ENCODE peak calls at places on chromosomes 2 and 18, in seven cellular contexts. Q, N, L, J, A, F and O are unnamed samples. For H3K27me3, the result is how much of the 10 kb centered on the place peaks cover.

GRCh38 chr2:72124391-72124790 is 23.3 kb downstream of the CYP26B1 start:
- DNase-seq in Q (no peak), N (no peak), L (no peak), J (no peak), A (no peak), F (no peak), O (no peak)

GRCh38 chr18:57772387-57772799 is 30.7 kb downstream of the ATP8B1 start:
- DNase-seq in Q (no peak), N (no peak), L (no peak), J (peak), A (no peak), F (no peak), O (peak)

GRCh38 chr2:236613607-236614006 is 44.0 kb downstream of the ACKR3 start:
- DNase-seq in Q (no peak), N (no peak), L (no peak), J (no peak), A (no peak), F (no peak), O (no peak)

GRCh38 chr2:239929504-239929903 is 95.6 kb downstream of the NDUFA10 start:
- DNase-seq in Q (no peak), N (peak), L (no peak), J (no peak), A (no peak), F (peak), O (peak)

GRCh38 chr2:160752475-160753330 is 259.1 kb upstream of the RBMS1 start:
- DNase-seq in Q (peak), N (no peak), L (peak), J (no peak), A (no peak), F (no peak), O (no peak)

GRCh38 chr2:136143603-136144451 is 25.9 kb upstream of the CXCR4 start:
- DNase-seq in Q (no peak), N (no peak), L (no peak), J (no peak), A (no peak), F (no peak), O (no peak)

GRCh38 chr2:223054193-223054781 is 2.3 kb downstream of the KCNE4 start:
- DNase-seq in Q (peak), N (no peak), L (no peak), J (peak), A (peak), F (no peak), O (no peak)

GRCh38 chr18:39238951-39239350 is 1673.4 kb upstream of the CELF4 start:
- DNase-seq in Q (no peak), N (no peak), L (no peak), J (no peak), A (no peak), F (no peak), O (no peak)

GRCh38 chr2:113890253-113891235 is 655 bp downstream of the ACTR3 start:
- DNase-seq in Q (peak), N (peak), L (peak), J (peak), A (peak), F (peak), O (peak)

GRCh38 chr2:241068942-241069810 is 32.9 kb downstream of the MTERF4 start:
- DNase-seq in Q (no peak), N (no peak), L (no peak), J (no peak), A (no peak), F (no peak), O (no peak)

GRCh38 chr2:239660390-239661228 is 259.8 kb upstream of the HDAC4 start:
- DNase-seq in Q (no peak), N (peak), L (no peak), J (no peak), A (no peak), F (no peak), O (no peak)

GRCh38 chr2:24438106-24438505 is 52.9 kb upstream of the NCOA1 start:
- DNase-seq in Q (peak), N (no peak), L (no peak), J (no peak), A (no peak), F (no peak), O (no peak)

GRCh38 chr2:38771632-38772031 is 6.4 kb upstream of the GEMIN6 start:
- DNase-seq in Q (peak), N (no peak), L (no peak), J (no peak), A (no peak), F (no peak), O (peak)

GRCh38 chr2:237459741-237460174 is 27.3 kb upstream of the MLPH start:
- DNase-seq in Q (peak), N (no peak), L (peak), J (no peak), A (no peak), F (no peak), O (no peak)

GRCh38 chr2:20868377-20868776 is 45.5 kb upstream of the LDAH start:
- DNase-seq in Q (no peak), N (no peak), L (no peak), J (no peak), A (no peak), F (no peak), O (no peak)

GRCh38 chr18:23703057-23703986 is 14.1 kb downstream of the LAMA3 start:
- DNase-seq in Q (peak), N (no peak), L (peak), J (peak), A (no peak), F (no peak), O (no peak)

GRCh38 chr2:75064691-75065396 is 106.4 kb downstream of the POLE4 start:
- DNase-seq in Q (peak), N (peak), L (peak), J (peak), A (peak), F (peak), O (peak)

GRCh38 chr2:74020717-74021406 is 36.2 kb downstream of the TET3 start:
- DNase-seq in Q (no peak), N (no peak), L (no peak), J (no peak), A (peak), F (no peak), O (no peak)

GRCh38 chr2:222196159-222196558 is 102.6 kb downstream of the PAX3 start:
- DNase-seq in Q (no peak), N (no peak), L (peak), J (no peak), A (no peak), F (no peak), O (no peak)

GRCh38 chr2:55598056-55598795 is 19.2 kb downstream of the PPP4R3B start:
- DNase-seq in Q (peak), N (no peak), L (no peak), J (no peak), A (no peak), F (no peak), O (no peak)

GRCh38 chr2:171523969-171524401 is 1.7 kb downstream of the CYBRD1 start:
- DNase-seq in Q (peak), N (no peak), L (peak), J (peak), A (no peak), F (no peak), O (no peak)

GRCh38 chr2:227164745-227165350 is 424 bp downstream of the COL4A3 start:
- DNase-seq in Q (no peak), N (no peak), L (peak), J (peak), A (no peak), F (peak), O (peak)
- H3K27me3 ChIP-seq in Q (under half), N (under half), L (under half), J (half or more), A (under half), F (under half), O (under half)

DNA sequence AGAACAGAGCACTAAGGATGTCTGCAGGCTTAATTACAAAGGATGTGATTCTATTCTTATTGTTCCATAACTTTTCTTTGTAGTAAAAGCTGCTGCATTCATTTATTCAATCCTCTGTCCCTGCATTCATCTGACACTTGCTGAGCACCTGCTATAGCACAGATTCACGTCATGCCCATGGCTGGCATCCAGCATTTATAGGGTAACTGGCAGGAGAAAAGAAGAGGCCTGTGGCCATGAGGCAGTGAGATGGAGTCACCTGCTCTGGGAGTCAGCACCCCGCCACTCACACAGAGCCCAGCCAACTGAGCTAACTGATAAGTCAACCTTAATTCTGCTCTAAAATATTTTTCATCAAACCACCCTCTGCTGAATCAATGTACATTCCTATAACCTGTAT is 18.3 kb upstream of the CDC42EP3 start:
- DNase-seq in Q (peak), N (no peak), L (no peak), J (no peak), A (no peak), F (no peak), O (no peak)
- H3K27ac ChIP-seq in Q (peak), N (peak), L (peak), J (peak), A (peak), F (no peak), O (no peak)

DNA sequence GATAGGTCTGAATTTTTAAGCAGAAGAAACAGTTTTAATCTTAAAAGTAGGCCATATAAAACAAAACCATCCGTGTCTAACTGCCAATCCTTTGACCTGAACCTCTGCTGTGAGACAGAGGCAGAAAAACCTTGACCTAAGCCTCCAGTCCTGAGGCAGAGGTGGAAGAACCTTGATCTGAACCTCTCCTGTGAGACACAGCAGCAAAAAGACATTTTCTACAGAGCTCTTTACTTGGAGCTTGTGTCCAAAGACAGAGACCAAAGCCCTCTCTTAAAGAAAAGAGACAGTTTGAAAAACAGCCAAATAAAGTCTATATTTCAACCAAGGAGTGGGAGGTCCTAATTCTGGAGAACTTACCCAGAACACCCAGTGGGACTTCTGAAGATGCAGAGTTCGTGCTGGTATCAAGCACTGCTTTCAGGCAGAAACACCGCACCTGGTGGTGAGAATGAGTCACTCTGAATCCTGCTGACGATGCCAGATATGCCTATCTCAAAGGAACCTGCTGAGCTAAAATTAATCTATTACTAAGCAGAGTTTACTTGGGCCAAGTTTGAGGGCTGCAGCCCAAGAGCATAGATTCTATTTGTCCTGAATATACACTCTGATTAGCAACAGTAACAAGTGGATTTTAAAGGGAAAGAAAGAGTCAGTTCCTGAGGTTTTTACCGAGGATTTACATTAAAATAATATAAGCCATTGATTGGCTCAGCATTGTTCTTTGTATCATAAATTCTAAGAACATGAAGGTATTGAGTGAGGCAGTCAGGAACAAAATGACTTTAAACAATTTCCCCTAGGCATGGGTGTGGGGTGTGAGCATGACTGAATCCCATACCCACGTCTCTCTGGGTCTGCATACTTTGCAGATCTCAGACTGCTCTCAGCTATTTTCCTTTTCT is 806.4 kb downstream of the TRIB2 start:
- DNase-seq in Q (no peak), N (no peak), L (peak), J (peak), A (no peak), F (no peak), O (no peak)
- H3K27me3 ChIP-seq in Q (under half), N (under half), L (under half), J (under half), A (under half), F (under half), O (under half)

GRCh38 chr18:79570266-79571201 is 109.1 kb upstream of the CTDP1 start:
- DNase-seq in Q (peak), N (no peak), L (peak), J (no peak), A (no peak), F (peak), O (no peak)
- H3K27ac ChIP-seq in Q (peak), N (no peak), L (no peak), J (no peak), A (no peak), F (no peak), O (no peak)

GRCh38 chr2:95261602-95262001 is 12.6 kb upstream of the PROM2 start:
- DNase-seq in Q (no peak), N (no peak), L (no peak), J (no peak), A (no peak), F (no peak), O (no peak)

GRCh38 chr2:95258271-95258670 is 16.0 kb upstream of the PROM2 start:
- DNase-seq in Q (no peak), N (no peak), L (no peak), J (no peak), A (no peak), F (no peak), O (no peak)

GRCh38 chr2:95264626-95265025 is 9.6 kb upstream of the PROM2 start:
- DNase-seq in Q (no peak), N (no peak), L (no peak), J (no peak), A (no peak), F (no peak), O (no peak)

GRCh38 chr2:95262896-95263542 is 11.2 kb upstream of the PROM2 start:
- DNase-seq in Q (no peak), N (no peak), L (no peak), J (no peak), A (no peak), F (no peak), O (no peak)

GRCh38 chr2:95260028-95261023 is 13.9 kb upstream of the PROM2 start:
- DNase-seq in Q (peak), N (no peak), L (peak), J (peak), A (no peak), F (no peak), O (no peak)
- H3K27me3 ChIP-seq in Q (under half), N (under half), L (under half), J (under half), A (under half), F (under half), O (under half)